ENCODE peak calls at places on chromosomes 7 and 10, in four cellular contexts. One of them, this sample, is unnamed.

GRCh38 chr10:121553455-121553854 is 44.8 kb downstream of the FGFR2 start:
- DNase-seq in cardiac fibroblast: no peak
- DNase-seq in HFF-Myc: no peak
- DNase-seq in fibroblast of mammary gland: no peak
- DNase-seq in this sample: peak; percentile 34

GRCh38 chr10:101693701-101694055 is 1.3 kb downstream of the FBXW4 start:
- DNase-seq in cardiac fibroblast: peak; percentile 70
- DNase-seq in HFF-Myc: no peak
- DNase-seq in fibroblast of mammary gland: peak; percentile 64
- DNase-seq in this sample: no peak

GRCh38 chr7:101936612-101937231 is 119.3 kb downstream of the CUX1 start:
- DNase-seq in cardiac fibroblast: peak; percentile 56
- DNase-seq in HFF-Myc: no peak
- DNase-seq in fibroblast of mammary gland: peak; percentile 34
- DNase-seq in this sample: no peak

GRCh38 chr10:126128581-126128980 is 232.2 kb downstream of the FANK1 start:
- DNase-seq in cardiac fibroblast: no peak
- DNase-seq in HFF-Myc: no peak
- DNase-seq in fibroblast of mammary gland: no peak
- DNase-seq in this sample: no peak

GRCh38 chr7:50502947-50503346 is 52.8 kb upstream of the FIGNL1 start:
- DNase-seq in cardiac fibroblast: peak; percentile 40
- DNase-seq in HFF-Myc: no peak
- DNase-seq in fibroblast of mammary gland: peak; percentile 64
- DNase-seq in this sample: no peak

GRCh38 chr10:98432330-98432729 is 14.4 kb downstream of the HPS1 start:
- DNase-seq in cardiac fibroblast: no peak
- DNase-seq in HFF-Myc: no peak
- DNase-seq in fibroblast of mammary gland: no peak
- DNase-seq in this sample: no peak

GRCh38 chr7:149662591-149663095 is 110.7 kb downstream of the ZNF467 start:
- DNase-seq in cardiac fibroblast: peak; percentile 74
- DNase-seq in HFF-Myc: peak; percentile 16
- DNase-seq in fibroblast of mammary gland: peak; percentile 72
- DNase-seq in this sample: peak; percentile 52

GRCh38 chr10:6678211-6678803 is 98.2 kb upstream of the PRKCQ start:
- DNase-seq in cardiac fibroblast: peak; percentile 49
- DNase-seq in HFF-Myc: no peak
- DNase-seq in fibroblast of mammary gland: peak; percentile 54
- DNase-seq in this sample: peak; percentile 6

GRCh38 chr7:118863961-118864360 is 639.5 kb downstream of the ANKRD7 start:
- DNase-seq in cardiac fibroblast: no peak
- DNase-seq in HFF-Myc: no peak
- DNase-seq in fibroblast of mammary gland: no peak
- DNase-seq in this sample: no peak

GRCh38 chr7:102119925-102120324 is 166.7 kb upstream of the SH2B2 start:
- DNase-seq in cardiac fibroblast: no peak
- DNase-seq in HFF-Myc: no peak
- DNase-seq in fibroblast of mammary gland: no peak
- DNase-seq in this sample: no peak

GRCh38 chr7:106959753-106960152 is 84.8 kb upstream of the PRKAR2B start:
- DNase-seq in cardiac fibroblast: no peak
- DNase-seq in HFF-Myc: no peak
- DNase-seq in fibroblast of mammary gland: no peak
- DNase-seq in this sample: no peak

GRCh38 chr10:96436035-96436434 is 77.2 kb upstream of the OPALIN start:
- DNase-seq in cardiac fibroblast: no peak
- DNase-seq in HFF-Myc: no peak
- DNase-seq in fibroblast of mammary gland: no peak
- DNase-seq in this sample: no peak

GRCh38 chr10:100888957-100889356 is 23.8 kb upstream of the SLF2 start:
- DNase-seq in cardiac fibroblast: peak; percentile 36
- DNase-seq in HFF-Myc: no peak
- DNase-seq in fibroblast of mammary gland: peak; percentile 35
- DNase-seq in this sample: no peak

GRCh38 chr7:1505731-1506550 is 1.8 kb upstream of the INTS1 start:
- DNase-seq in cardiac fibroblast: no peak
- DNase-seq in HFF-Myc: no peak
- DNase-seq in fibroblast of mammary gland: no peak
- DNase-seq in this sample: no peak

GRCh38 chr7:12017046-12017445 is 185.0 kb upstream of the THSD7A start:
- DNase-seq in cardiac fibroblast: no peak
- DNase-seq in HFF-Myc: no peak
- DNase-seq in fibroblast of mammary gland: no peak
- DNase-seq in this sample: no peak

GRCh38 chr7:31002256-31002655 is 38.5 kb downstream of the GHRHR start:
- DNase-seq in cardiac fibroblast: no peak
- DNase-seq in HFF-Myc: peak; percentile 59
- DNase-seq in fibroblast of mammary gland: peak; percentile 80
- DNase-seq in this sample: no peak

GRCh38 chr10:80046629-80047441 is 31.6 kb upstream of the TMEM254 start:
- DNase-seq in cardiac fibroblast: peak; percentile 77
- DNase-seq in HFF-Myc: peak; percentile 19
- DNase-seq in fibroblast of mammary gland: peak; percentile 62
- DNase-seq in this sample: no peak

GRCh38 chr10:133278577-133279265 is 2.1 kb upstream of the ADAM8 start:
- DNase-seq in cardiac fibroblast: peak; percentile 44
- DNase-seq in HFF-Myc: no peak
- DNase-seq in fibroblast of mammary gland: peak; percentile 47
- DNase-seq in this sample: no peak

GRCh38 chr7:43721193-43721806 is 8.0 kb downstream of the COA1 start:
- DNase-seq in cardiac fibroblast: peak; percentile 78
- DNase-seq in HFF-Myc: peak; percentile 30
- DNase-seq in fibroblast of mammary gland: peak; percentile 75
- DNase-seq in this sample: no peak

GRCh38 chr7:94008537-94008936 is 4.4 kb upstream of the BET1 start:
- DNase-seq in cardiac fibroblast: peak; percentile 57
- DNase-seq in HFF-Myc: no peak
- DNase-seq in fibroblast of mammary gland: peak; percentile 69
- DNase-seq in this sample: no peak

GRCh38 chr10:128062837-128063563 is 63.2 kb downstream of the MKI67 start:
- DNase-seq in cardiac fibroblast: peak; percentile 13
- DNase-seq in HFF-Myc: no peak
- DNase-seq in fibroblast of mammary gland: no peak
- DNase-seq in this sample: no peak

GRCh38 chr7:97847791-97848190 is 24.4 kb downstream of the ASNS start:
- DNase-seq in cardiac fibroblast: no peak
- DNase-seq in HFF-Myc: no peak
- DNase-seq in fibroblast of mammary gland: no peak
- DNase-seq in this sample: no peak

GRCh38 chr7:131219277-131220041 is 108.2 kb upstream of the MKLN1 start:
- DNase-seq in cardiac fibroblast: peak; percentile 21
- DNase-seq in HFF-Myc: no peak
- DNase-seq in fibroblast of mammary gland: no peak
- DNase-seq in this sample: no peak

GRCh38 chr10:54773506-54773905 is 27.5 kb downstream of the PCDH15 start:
- DNase-seq in cardiac fibroblast: no peak
- DNase-seq in HFF-Myc: no peak
- DNase-seq in fibroblast of mammary gland: no peak
- DNase-seq in this sample: no peak

GRCh38 chr7:66643395-66643794 is 14.7 kb downstream of the KCTD7 start:
- DNase-seq in cardiac fibroblast: no peak
- DNase-seq in HFF-Myc: no peak
- DNase-seq in fibroblast of mammary gland: no peak
- DNase-seq in this sample: no peak
- TF ChIP-seq CTCF in cardiac fibroblast: no peak
- TF ChIP-seq CTCF in HFF-Myc: no peak
- TF ChIP-seq CTCF in fibroblast of mammary gland: no peak
- TF ChIP-seq CTCF in this sample: no peak

GRCh38 chr10:86971146-86971991 is 3.1 kb downstream of the ADIRF start:
- DNase-seq in cardiac fibroblast: peak; percentile 84
- DNase-seq in HFF-Myc: no peak
- DNase-seq in fibroblast of mammary gland: peak; percentile 90
- DNase-seq in this sample: no peak

GRCh38 chr10:86972613-86973380 is 4.5 kb downstream of the ADIRF start:
- DNase-seq in cardiac fibroblast: no peak
- DNase-seq in HFF-Myc: no peak
- DNase-seq in fibroblast of mammary gland: no peak
- DNase-seq in this sample: no peak

GRCh38 chr10:86970887-86971145 is 2.5 kb downstream of the ADIRF start:
- DNase-seq in cardiac fibroblast: no peak
- DNase-seq in HFF-Myc: no peak
- DNase-seq in fibroblast of mammary gland: no peak
- DNase-seq in this sample: no peak

GRCh38 chr10:86976362-86977056 is 8.2 kb downstream of the ADIRF start:
- DNase-seq in cardiac fibroblast: no peak
- DNase-seq in HFF-Myc: no peak
- DNase-seq in fibroblast of mammary gland: no peak
- DNase-seq in this sample: no peak

DNA sequence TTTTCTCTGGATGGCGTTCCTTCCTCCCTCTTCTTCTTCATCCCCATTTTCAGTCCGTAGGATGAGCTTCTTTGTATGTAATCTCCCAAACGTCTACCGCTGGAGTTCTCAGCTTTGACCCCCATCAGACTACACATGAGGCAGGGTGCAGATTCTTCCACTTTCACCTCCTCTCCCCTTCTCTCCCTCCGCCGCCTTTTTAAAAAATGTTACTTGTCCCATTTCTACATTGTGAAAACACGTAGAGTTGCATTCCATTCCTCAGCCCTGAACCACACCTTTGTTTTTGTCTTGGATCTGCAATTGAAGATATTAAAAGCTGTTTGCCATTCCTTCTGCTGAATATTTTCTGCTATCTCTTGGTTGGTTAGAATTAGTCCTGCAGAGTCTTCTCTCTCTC is 6.2 kb downstream of the ADIRF start:
- DNase-seq in cardiac fibroblast: no peak
- DNase-seq in HFF-Myc: no peak
- DNase-seq in fibroblast of mammary gland: no peak
- DNase-seq in this sample: no peak
- H3K4me3 ChIP-seq in cardiac fibroblast: no peak overlapping the region
- H3K4me3 ChIP-seq in HFF-Myc: no peak overlapping the region
- H3K4me3 ChIP-seq in fibroblast of mammary gland: no peak overlapping the region
- H3K4me3 ChIP-seq in this sample: no peak overlapping the region

GRCh38 chr10:42630537-42631134 is 7.7 kb downstream of the ZNF33B start:
- DNase-seq in cardiac fibroblast: no peak
- DNase-seq in HFF-Myc: no peak
- DNase-seq in fibroblast of mammary gland: no peak
- DNase-seq in this sample: no peak
- TF ChIP-seq CTCF in cardiac fibroblast: no peak
- TF ChIP-seq CTCF in HFF-Myc: no peak
- TF ChIP-seq CTCF in fibroblast of mammary gland: no peak
- TF ChIP-seq CTCF in this sample: no peak

GRCh38 chr10:76231258-76231934 is 800.0 kb downstream of the LRMDA start:
- DNase-seq in cardiac fibroblast: no peak
- DNase-seq in HFF-Myc: no peak
- DNase-seq in fibroblast of mammary gland: no peak
- DNase-seq in this sample: no peak
- H3K4me3 ChIP-seq in cardiac fibroblast: no peak overlapping the region
- H3K4me3 ChIP-seq in HFF-Myc: no peak overlapping the region
- H3K4me3 ChIP-seq in fibroblast of mammary gland: no peak overlapping the region
- H3K4me3 ChIP-seq in this sample: no peak overlapping the region

DNA sequence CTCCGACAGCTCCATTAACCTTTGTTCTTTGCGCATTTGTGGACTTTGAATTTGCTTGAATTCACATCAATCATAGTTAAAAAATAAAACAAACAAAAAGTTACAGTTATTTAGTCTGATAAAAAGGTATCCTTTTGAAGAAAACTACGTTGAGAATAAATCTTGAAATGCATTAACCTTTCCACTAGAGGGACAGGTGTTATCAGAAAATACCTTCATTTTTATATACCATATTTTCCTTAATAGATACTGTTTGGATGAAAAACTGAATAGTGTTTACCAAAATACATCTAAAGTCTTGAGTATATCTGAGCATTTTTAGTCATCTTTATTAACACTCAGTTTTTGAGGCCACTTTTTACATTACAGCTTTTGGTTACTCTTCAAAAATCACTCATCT is 371.9 kb downstream of the ZWINT start:
- DNase-seq in cardiac fibroblast: no peak
- DNase-seq in HFF-Myc: no peak
- DNase-seq in fibroblast of mammary gland: no peak
- DNase-seq in this sample: no peak
- TF ChIP-seq CTCF in cardiac fibroblast: no peak
- TF ChIP-seq CTCF in HFF-Myc: no peak
- TF ChIP-seq CTCF in fibroblast of mammary gland: no peak
- TF ChIP-seq CTCF in this sample: peak; percentile 15